ENCODE peak calls at places on chromosomes 1 and 21, in four cellular contexts. One of them, this sample, is unnamed.

GRCh38 chr1:171717080-171717479 is 24.8 kb downstream of the VAMP4 start:
- DNase-seq in IMR-90: peak
- DNase-seq in SJCRH30: no peak
- DNase-seq in CD8-positive, alpha-beta memory T cell: no peak
- DNase-seq in this sample: no peak

GRCh38 chr1:173507205-173507846 is 30.2 kb downstream of the PRDX6 start:
- DNase-seq in SJCRH30: no peak
- DNase-seq in CD8-positive, alpha-beta memory T cell: no peak
- DNase-seq in IMR-90: peak
- DNase-seq in this sample: no peak

GRCh38 chr1:53473463-53473862 is 14.3 kb downstream of the DMRTB1 start:
- DNase-seq in IMR-90: peak
- DNase-seq in SJCRH30: no peak
- DNase-seq in CD8-positive, alpha-beta memory T cell: no peak
- DNase-seq in this sample: no peak

GRCh38 chr21:44375281-44375651 is 21.8 kb downstream of the TRPM2 start:
- DNase-seq in SJCRH30: no peak
- DNase-seq in CD8-positive, alpha-beta memory T cell: no peak
- DNase-seq in IMR-90: no peak
- DNase-seq in this sample: peak

GRCh38 chr1:24373044-24373443 is 40.5 kb downstream of the STPG1 start:
- DNase-seq in CD8-positive, alpha-beta memory T cell: no peak
- DNase-seq in IMR-90: no peak
- DNase-seq in SJCRH30: no peak
- DNase-seq in this sample: no peak

GRCh38 chr1:227603327-227603726 is 40.0 kb downstream of the ZNF678 start:
- DNase-seq in CD8-positive, alpha-beta memory T cell: no peak
- DNase-seq in SJCRH30: no peak
- DNase-seq in IMR-90: no peak
- DNase-seq in this sample: no peak

GRCh38 chr1:214901718-214902117 is 180.8 kb upstream of the KCNK2 start:
- DNase-seq in SJCRH30: no peak
- DNase-seq in IMR-90: peak
- DNase-seq in CD8-positive, alpha-beta memory T cell: no peak
- DNase-seq in this sample: no peak

GRCh38 chr1:11134352-11135266 is 34.9 kb upstream of the EXOSC10 start:
- DNase-seq in SJCRH30: no peak
- DNase-seq in IMR-90: peak
- DNase-seq in CD8-positive, alpha-beta memory T cell: no peak
- DNase-seq in this sample: no peak

GRCh38 chr1:12170263-12170671 is 3.5 kb downstream of the TNFRSF1B start:
- DNase-seq in SJCRH30: no peak
- DNase-seq in CD8-positive, alpha-beta memory T cell: no peak
- DNase-seq in IMR-90: no peak
- DNase-seq in this sample: no peak

GRCh38 chr1:228337031-228337564 is 69.5 kb downstream of the TRIM11 start:
- DNase-seq in IMR-90: no peak
- DNase-seq in CD8-positive, alpha-beta memory T cell: no peak
- DNase-seq in SJCRH30: peak
- DNase-seq in this sample: no peak

GRCh38 chr1:181347495-181348390 is 135.6 kb upstream of the CACNA1E start:
- DNase-seq in CD8-positive, alpha-beta memory T cell: no peak
- DNase-seq in IMR-90: no peak
- DNase-seq in SJCRH30: no peak
- DNase-seq in this sample: no peak

GRCh38 chr1:53619088-53619810 is 119.7 kb downstream of the GLIS1 start:
- DNase-seq in IMR-90: no peak
- DNase-seq in SJCRH30: no peak
- DNase-seq in CD8-positive, alpha-beta memory T cell: no peak
- DNase-seq in this sample: no peak

GRCh38 chr1:169896013-169896412 is 2.3 kb upstream of the SCYL3 start:
- DNase-seq in SJCRH30: no peak
- DNase-seq in IMR-90: no peak
- DNase-seq in CD8-positive, alpha-beta memory T cell: no peak
- DNase-seq in this sample: no peak

DNA sequence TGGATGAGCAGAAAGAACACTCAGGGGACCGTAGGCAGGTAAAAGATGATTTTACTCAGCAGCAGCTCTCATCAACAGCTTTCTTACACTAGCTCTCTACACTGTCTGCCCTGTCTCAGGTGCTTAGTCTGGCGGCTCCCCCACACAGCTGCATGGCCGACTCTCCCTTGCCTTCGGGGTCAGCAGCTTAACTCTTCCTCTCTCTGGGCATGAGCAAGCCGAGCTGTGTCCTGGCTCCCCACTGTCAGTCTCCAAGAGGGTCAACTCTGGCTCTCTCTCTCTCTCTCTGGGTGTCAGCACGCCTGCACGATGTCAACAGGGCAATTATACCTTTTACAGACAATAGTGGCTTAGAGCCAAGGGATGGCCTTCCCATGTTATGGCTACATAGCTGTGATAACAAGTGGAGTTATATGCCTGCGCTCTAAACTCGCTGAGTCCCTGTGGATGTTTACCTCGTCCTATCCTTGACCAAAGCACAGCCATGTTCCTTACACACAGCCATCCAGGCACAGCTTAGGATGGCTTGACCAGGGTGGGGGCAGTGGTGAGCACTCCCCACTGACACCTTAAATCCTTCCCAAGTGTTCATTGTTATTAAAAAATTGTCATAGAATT is 3.1 kb upstream of the BCL10 start:
- DNase-seq in IMR-90: no peak
- DNase-seq in SJCRH30: no peak
- DNase-seq in CD8-positive, alpha-beta memory T cell: no peak
- DNase-seq in this sample: no peak
- H3K4me3 ChIP-seq in IMR-90: no peak
- H3K4me3 ChIP-seq in SJCRH30: no peak
- H3K4me3 ChIP-seq in CD8-positive, alpha-beta memory T cell: no peak
- H3K4me3 ChIP-seq in this sample: no peak

GRCh38 chr1:119806489-119806888 is 4.8 kb downstream of the REG4 start:
- DNase-seq in SJCRH30: no peak
- DNase-seq in IMR-90: no peak
- DNase-seq in CD8-positive, alpha-beta memory T cell: no peak
- DNase-seq in this sample: no peak

GRCh38 chr1:119808491-119808890 is 2.8 kb downstream of the REG4 start:
- DNase-seq in IMR-90: peak
- DNase-seq in CD8-positive, alpha-beta memory T cell: no peak
- DNase-seq in SJCRH30: no peak
- DNase-seq in this sample: no peak

GRCh38 chr1:119811985-119812557 is 811 bp upstream of the REG4 start:
- DNase-seq in IMR-90: no peak
- DNase-seq in SJCRH30: no peak
- DNase-seq in CD8-positive, alpha-beta memory T cell: no peak
- DNase-seq in this sample: no peak

GRCh38 chr1:119811428-119811827 is at the start of gene REG4:
- DNase-seq in SJCRH30: no peak
- DNase-seq in CD8-positive, alpha-beta memory T cell: no peak
- DNase-seq in IMR-90: no peak
- DNase-seq in this sample: no peak

DNA sequence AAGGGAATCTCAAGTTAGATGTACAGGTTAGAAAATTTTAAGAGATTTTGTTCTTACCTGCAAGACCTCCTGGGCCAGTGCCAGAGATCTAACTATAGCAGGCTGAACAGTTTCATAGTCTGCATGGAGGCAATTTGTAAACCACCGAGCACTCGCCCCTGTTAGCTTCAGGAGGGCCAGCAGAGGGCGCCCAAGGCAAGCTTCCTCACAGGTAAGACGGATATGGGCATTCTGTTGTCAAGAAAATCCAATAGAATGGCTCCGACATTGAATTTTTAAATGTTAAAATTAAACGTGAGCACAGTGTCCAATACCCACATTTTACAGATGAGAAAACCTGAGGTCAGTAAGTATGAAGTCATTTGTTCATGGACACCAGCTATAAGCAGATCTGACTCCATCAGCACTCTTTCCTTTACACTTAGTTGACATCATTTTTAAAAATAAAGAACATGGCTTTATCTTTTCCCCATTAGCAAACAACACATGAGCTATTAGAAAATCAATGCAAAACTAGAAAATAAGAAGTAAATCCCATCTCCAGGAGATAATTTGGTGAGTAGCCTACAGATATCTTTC is 2.2 kb downstream of the REG4 start:
- DNase-seq in CD8-positive, alpha-beta memory T cell: peak
- DNase-seq in SJCRH30: peak
- DNase-seq in IMR-90: peak
- DNase-seq in this sample: peak
- H3K4me3 ChIP-seq in CD8-positive, alpha-beta memory T cell: no peak
- H3K4me3 ChIP-seq in SJCRH30: peak
- H3K4me3 ChIP-seq in IMR-90: no peak
- H3K4me3 ChIP-seq in this sample: no peak

GRCh38 chr1:200738733-200739498 is at the start of gene CAMSAP2:
- DNase-seq in CD8-positive, alpha-beta memory T cell: peak
- DNase-seq in IMR-90: peak
- DNase-seq in SJCRH30: peak
- DNase-seq in this sample: peak

GRCh38 chr1:200738348-200738732 is 353 bp upstream of the CAMSAP2 start:
- DNase-seq in CD8-positive, alpha-beta memory T cell: no peak
- DNase-seq in SJCRH30: no peak
- DNase-seq in IMR-90: no peak
- DNase-seq in this sample: no peak

GRCh38 chr1:200740291-200741212 is 1.9 kb downstream of the CAMSAP2 start:
- DNase-seq in SJCRH30: no peak
- DNase-seq in IMR-90: peak
- DNase-seq in CD8-positive, alpha-beta memory T cell: no peak
- DNase-seq in this sample: no peak

GRCh38 chr1:200739499-200740290 is 1.0 kb downstream of the CAMSAP2 start:
- DNase-seq in SJCRH30: no peak
- DNase-seq in IMR-90: no peak
- DNase-seq in CD8-positive, alpha-beta memory T cell: no peak
- DNase-seq in this sample: no peak

GRCh38 chr1:200737647-200738296 is 921 bp upstream of the CAMSAP2 start:
- DNase-seq in IMR-90: no peak
- DNase-seq in CD8-positive, alpha-beta memory T cell: no peak
- DNase-seq in SJCRH30: no peak
- DNase-seq in this sample: no peak
- H3K4me3 ChIP-seq in IMR-90: no peak
- H3K4me3 ChIP-seq in CD8-positive, alpha-beta memory T cell: peak
- H3K4me3 ChIP-seq in SJCRH30: peak
- H3K4me3 ChIP-seq in this sample: no peak

GRCh38 chr1:45196863-45197262 is 9.5 kb downstream of the ZSWIM5 start:
- DNase-seq in SJCRH30: no peak
- DNase-seq in IMR-90: no peak
- DNase-seq in CD8-positive, alpha-beta memory T cell: no peak
- DNase-seq in this sample: peak

GRCh38 chr1:45205000-45205909 is 1.1 kb downstream of the ZSWIM5 start:
- DNase-seq in SJCRH30: peak
- DNase-seq in CD8-positive, alpha-beta memory T cell: peak
- DNase-seq in IMR-90: peak
- DNase-seq in this sample: no peak

GRCh38 chr1:45200435-45200834 is 6.0 kb downstream of the ZSWIM5 start:
- DNase-seq in IMR-90: no peak
- DNase-seq in SJCRH30: no peak
- DNase-seq in CD8-positive, alpha-beta memory T cell: no peak
- DNase-seq in this sample: no peak

GRCh38 chr1:45198185-45198584 is 8.2 kb downstream of the ZSWIM5 start:
- DNase-seq in CD8-positive, alpha-beta memory T cell: no peak
- DNase-seq in SJCRH30: no peak
- DNase-seq in IMR-90: no peak
- DNase-seq in this sample: no peak

DNA sequence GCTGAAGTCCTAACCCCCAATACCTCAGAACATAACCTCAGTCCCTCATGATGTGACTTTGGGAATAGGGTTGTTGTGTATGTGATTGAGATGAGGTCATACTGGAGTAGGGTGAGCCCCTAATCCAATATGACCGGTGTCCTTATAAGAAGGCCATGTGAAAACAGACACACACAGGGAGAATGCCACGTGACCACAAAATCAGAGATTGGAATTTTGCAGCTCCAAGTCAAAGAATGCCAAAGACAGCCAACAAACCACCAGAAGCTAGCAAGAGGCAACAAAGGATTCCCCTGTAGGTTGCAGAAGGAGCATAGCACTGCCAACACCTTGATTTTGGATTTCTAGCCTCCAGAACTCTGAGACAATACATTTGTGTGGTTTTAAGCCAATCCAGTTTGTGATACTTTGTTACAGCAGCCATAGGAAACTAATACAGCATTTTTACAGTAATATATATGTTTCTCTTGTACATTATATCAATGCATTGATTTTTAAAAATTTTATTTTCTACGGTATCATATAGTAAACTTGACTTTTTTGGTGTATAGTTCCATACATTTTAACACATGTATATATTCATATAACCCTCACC is 5.4 kb downstream of the ZSWIM5 start:
- DNase-seq in IMR-90: no peak
- DNase-seq in CD8-positive, alpha-beta memory T cell: no peak
- DNase-seq in SJCRH30: no peak
- DNase-seq in this sample: no peak
- H3K4me3 ChIP-seq in IMR-90: no peak
- H3K4me3 ChIP-seq in CD8-positive, alpha-beta memory T cell: no peak
- H3K4me3 ChIP-seq in SJCRH30: no peak
- H3K4me3 ChIP-seq in this sample: no peak

DNA sequence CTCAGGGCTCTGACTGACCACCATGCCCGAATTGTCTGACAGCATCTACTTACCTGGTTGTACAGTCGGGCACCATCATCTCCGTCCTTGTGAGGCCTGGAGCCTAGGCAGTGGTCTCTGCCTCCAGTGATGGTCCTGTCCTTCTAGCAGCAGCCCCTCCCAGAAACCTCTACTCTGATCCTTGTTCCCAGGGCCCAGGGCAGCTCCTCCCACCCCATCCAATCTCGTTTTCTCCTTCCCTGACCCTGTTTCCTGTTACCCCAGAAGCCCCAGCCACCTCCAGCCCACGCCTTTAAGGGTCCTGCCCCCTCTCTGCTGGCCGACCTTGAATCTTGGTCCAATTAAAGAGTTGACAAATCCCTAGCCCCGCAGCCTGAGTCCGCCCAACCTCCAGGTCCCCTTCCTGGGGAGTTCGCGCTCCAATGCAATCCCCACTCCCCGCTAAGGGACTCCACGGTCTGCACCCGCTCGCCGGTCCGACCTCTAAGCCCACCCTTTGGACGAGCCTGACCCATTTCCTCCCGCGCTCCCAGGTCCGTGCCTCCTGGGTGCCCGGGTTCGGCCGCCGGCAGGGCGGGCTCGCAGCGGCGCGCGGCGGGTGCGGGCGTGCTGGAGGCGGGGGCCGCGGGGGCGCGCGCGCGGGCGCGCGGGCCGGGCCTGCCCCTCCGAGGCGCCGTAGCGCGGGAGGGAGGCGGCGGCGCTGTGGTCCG is at the start of gene B4GALT2:
- DNase-seq in SJCRH30: peak
- DNase-seq in CD8-positive, alpha-beta memory T cell: peak
- DNase-seq in IMR-90: no peak
- DNase-seq in this sample: no peak
- H3K4me3 ChIP-seq in SJCRH30: peak
- H3K4me3 ChIP-seq in CD8-positive, alpha-beta memory T cell: peak
- H3K4me3 ChIP-seq in IMR-90: peak
- H3K4me3 ChIP-seq in this sample: peak

DNA sequence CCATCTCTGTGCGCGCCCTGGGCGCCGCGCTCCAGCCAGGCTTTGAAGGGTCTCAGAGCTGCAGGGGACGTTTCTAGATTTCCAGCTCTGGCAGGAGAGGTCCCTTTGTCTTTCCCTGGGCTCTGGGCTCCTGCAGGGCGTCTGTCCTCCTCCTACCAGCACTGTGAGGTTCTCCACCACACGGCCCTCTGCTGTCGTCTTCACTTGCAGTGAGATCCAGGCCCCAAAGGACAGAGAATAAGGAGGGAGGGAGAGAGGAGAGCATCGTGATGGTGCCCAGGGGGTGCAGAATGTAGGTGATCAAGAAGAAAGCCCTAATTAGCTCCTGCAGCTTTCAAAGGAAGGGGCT is 4.1 kb upstream of the GNB1 start:
- DNase-seq in SJCRH30: no peak
- DNase-seq in IMR-90: no peak
- DNase-seq in CD8-positive, alpha-beta memory T cell: no peak
- DNase-seq in this sample: no peak
- H3K4me3 ChIP-seq in SJCRH30: no peak
- H3K4me3 ChIP-seq in IMR-90: no peak
- H3K4me3 ChIP-seq in CD8-positive, alpha-beta memory T cell: no peak
- H3K4me3 ChIP-seq in this sample: no peak

GRCh38 chr1:179296831-179297377 is 3.3 kb downstream of the SOAT1 start:
- DNase-seq in SJCRH30: no peak
- DNase-seq in IMR-90: no peak
- DNase-seq in CD8-positive, alpha-beta memory T cell: no peak
- DNase-seq in this sample: no peak
- H3K4me3 ChIP-seq in SJCRH30: no peak
- H3K4me3 ChIP-seq in IMR-90: no peak
- H3K4me3 ChIP-seq in CD8-positive, alpha-beta memory T cell: no peak
- H3K4me3 ChIP-seq in this sample: no peak